ENCODE peak calls at places on chromosome 12, in four cellular contexts. L is neuronal stem cell, S is fibroblast of lung, I is mammary epithelial cell. K is an unnamed sample.

GRCh38 chr12:75487310-75487709 is 6.8 kb downstream of the GLIPR1 start:
- DNase-seq in S (no peak), L (no peak), I (no peak), K (peak)

GRCh38 chr12:80019691-80020090 is 79.6 kb upstream of the OTOGL start:
- DNase-seq in L (no peak), S (no peak), I (no peak), K (no peak)

GRCh38 chr12:114858388-114859146 is 174.6 kb upstream of the TBX3 start:
- DNase-seq in L (no peak), I (peak), S (no peak), K (no peak)

GRCh38 chr12:78240827-78241226 is 410.1 kb downstream of the NAV3 start:
- DNase-seq in I (no peak), S (no peak), L (no peak), K (peak)

GRCh38 chr12:24172773-24173447 is 223.4 kb upstream of the SOX5 start:
- DNase-seq in S (no peak), L (no peak), I (no peak), K (no peak)

GRCh38 chr12:93536766-93537515 is 35.5 kb upstream of the SOCS2 start:
- DNase-seq in S (peak), L (no peak), I (no peak), K (no peak)

GRCh38 chr12:62426095-62426488 is 40.5 kb upstream of the MON2 start:
- DNase-seq in S (peak), I (no peak), L (no peak), K (no peak)

GRCh38 chr12:91173139-91173538 is 9.5 kb downstream of the DCN start:
- DNase-seq in I (no peak), L (no peak), S (no peak), K (no peak)

GRCh38 chr12:16573652-16574077 is 32.3 kb downstream of the LMO3 start:
- DNase-seq in L (peak), S (no peak), I (no peak), K (peak)

DNA sequence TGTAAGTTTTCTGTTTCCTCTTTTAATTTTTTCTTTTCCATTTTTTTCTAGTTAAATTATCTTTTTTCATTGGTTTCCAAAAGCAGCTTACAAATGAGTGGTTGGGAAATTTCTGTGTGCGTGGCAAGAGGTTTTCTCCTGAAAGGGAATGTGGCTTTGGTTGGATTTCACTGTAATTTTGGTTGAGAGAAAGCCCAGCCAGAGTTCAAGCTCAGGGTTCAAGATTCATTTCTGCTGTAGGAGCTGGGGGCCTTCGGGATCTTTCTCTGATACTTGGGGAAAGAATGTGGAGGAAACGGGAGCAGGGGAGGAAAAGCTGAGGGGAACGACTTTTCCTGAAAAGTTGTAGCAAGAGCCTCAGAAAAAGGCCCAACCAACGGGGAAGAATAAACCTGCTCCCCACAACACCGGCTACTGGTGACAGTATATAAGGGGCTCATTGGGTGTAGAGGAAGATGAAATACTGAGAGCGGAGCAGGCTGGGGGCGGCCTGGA is 1.8 kb downstream of the HOXC10 start:
- DNase-seq in I (no peak), L (no peak), S (no peak), K (no peak)
- H3K9ac ChIP-seq in I (no peak), L (no peak), S (no peak), K (no peak)

GRCh38 chr12:47158792-47159191 is 79.0 kb upstream of the AMIGO2 start:
- DNase-seq in L (no peak), S (peak), I (no peak), K (no peak)
- H3K4me2 ChIP-seq in L (no peak), S (no peak), I (no peak), K (no peak)

DNA sequence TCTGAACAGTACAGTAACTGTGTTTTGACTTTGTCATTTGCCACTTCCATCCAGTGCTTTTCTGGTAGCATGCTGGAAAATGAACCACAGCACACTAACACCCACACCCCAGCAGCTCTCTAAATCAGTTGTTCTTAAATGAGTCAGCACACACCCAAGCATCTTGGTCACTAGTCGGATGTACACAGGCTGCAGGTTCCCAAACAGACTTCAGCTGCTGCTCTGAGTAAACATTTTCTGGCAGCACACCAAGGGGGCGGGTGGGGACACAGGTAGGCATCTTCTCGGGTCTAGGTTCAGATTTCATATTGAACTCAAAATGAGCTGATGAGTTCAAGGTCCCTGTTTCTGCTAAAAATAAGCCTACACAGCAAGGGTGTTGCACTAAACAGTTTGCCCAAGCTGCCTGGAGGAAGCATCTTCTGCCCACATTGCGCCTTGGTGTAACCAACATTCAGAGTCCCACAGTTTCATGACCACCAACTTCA is 39.8 kb downstream of the IFNG start:
- DNase-seq in L (no peak), S (peak), I (peak), K (no peak)
- H3K27ac ChIP-seq in L (no peak), S (no peak), I (no peak), K (no peak)

GRCh38 chr12:117053050-117053400 is 46.2 kb downstream of the TESC start:
- DNase-seq in L (no peak), S (no peak), I (no peak), K (no peak)
- H3K9ac ChIP-seq in L (no peak), S (no peak), I (no peak), K (no peak)

GRCh38 chr12:49232940-49233841 is 31.7 kb upstream of the TUBA1C start:
- DNase-seq in S (peak), I (no peak), L (peak), K (peak)
- H3K4me2 ChIP-seq in S (peak), I (no peak), L (no peak), K (peak)

GRCh38 chr12:6085841-6086240 is 38.6 kb downstream of the VWF start:
- DNase-seq in L (no peak), I (no peak), S (no peak), K (no peak)

GRCh38 chr12:6086316-6086715 is 38.2 kb downstream of the VWF start:
- DNase-seq in S (no peak), L (no peak), I (no peak), K (no peak)

GRCh38 chr12:6090786-6091185 is 33.7 kb downstream of the VWF start:
- DNase-seq in S (peak), L (no peak), I (no peak), K (no peak)

GRCh38 chr12:6091786-6092566 is 32.5 kb downstream of the VWF start:
- DNase-seq in I (no peak), L (no peak), S (no peak), K (no peak)

GRCh38 chr12:6089041-6089823 is 35.2 kb downstream of the VWF start:
- DNase-seq in S (peak), I (peak), L (no peak), K (no peak)
- H3K27ac ChIP-seq in S (no peak), I (no peak), L (no peak), K (no peak)

GRCh38 chr12:40011775-40012129 is 94.1 kb downstream of the SLC2A13 start:
- DNase-seq in L (no peak), S (no peak), I (no peak), K (no peak)

GRCh38 chr12:40012709-40013108 is 93.2 kb downstream of the SLC2A13 start:
- DNase-seq in L (no peak), S (no peak), I (no peak), K (no peak)

GRCh38 chr12:40013847-40014246 is 92.0 kb downstream of the SLC2A13 start:
- DNase-seq in S (no peak), L (no peak), I (no peak), K (no peak)

GRCh38 chr12:40013292-40013691 is 92.6 kb downstream of the SLC2A13 start:
- DNase-seq in I (no peak), S (no peak), L (no peak), K (no peak)

DNA sequence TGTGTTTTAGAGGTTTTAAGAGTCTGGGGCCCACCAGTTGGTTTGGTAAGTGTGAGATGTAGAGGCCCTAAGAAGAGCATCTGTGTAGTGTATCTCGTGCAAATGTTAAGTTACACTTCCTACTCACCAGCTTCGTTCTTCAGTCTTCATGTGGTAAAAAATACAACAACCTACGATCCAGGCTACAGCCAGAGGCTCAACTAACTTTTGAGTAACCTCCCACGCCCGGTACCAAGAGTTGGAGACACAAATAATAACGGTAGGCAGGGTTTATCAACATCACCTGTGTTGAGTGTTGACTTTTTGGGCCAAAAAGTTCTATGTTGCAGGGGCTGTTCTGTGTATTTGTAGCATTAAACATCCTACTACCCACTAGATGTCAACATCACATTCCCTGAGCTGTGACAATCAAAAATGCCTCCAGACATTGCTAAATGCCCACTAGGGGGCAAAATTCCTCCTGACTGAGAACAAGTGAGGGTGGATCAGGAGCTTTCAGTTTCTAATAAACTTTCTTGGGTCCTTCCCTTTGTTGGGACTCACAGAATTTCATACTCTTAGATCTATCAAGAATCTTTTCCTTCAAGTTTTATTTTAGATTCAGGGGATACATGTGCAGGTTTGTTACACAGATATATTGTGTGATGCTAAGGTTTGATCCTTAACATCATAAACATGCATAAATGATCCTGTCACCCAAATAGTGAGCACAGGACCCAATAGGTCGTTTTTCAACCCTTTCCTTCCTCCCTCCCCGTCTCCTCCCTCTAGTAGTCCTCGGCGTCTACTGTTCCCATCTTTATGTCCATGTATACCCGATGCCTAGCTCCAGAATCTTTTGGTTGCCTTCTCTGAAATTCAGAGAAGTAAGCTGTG is 94.7 kb downstream of the SLC2A13 start:
- DNase-seq in L (peak), S (peak), I (peak), K (peak)
- H3K9ac ChIP-seq in L (no peak), S (no peak), I (no peak), K (no peak)

DNA sequence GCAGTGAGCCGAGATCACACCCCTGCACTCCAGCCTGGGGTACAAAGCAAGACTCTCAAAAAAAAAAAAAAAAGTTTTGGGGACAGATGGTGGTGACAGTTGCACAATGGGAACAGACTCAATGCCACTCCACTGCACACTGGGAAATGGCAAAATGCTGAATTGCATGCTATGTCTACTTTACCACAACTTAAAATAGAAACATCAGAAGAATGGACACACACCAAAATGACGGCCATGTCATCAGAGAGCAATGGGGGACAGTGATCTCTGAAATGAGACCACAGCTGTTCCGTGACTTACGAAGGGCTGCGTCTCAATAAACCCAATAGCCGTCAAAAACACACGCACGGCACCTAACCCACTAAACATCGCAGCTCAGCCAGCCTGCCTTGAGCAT is 13.7 kb downstream of the DDX54 start:
- DNase-seq in I (no peak), L (no peak), S (no peak), K (no peak)
- H3K4me2 ChIP-seq in I (no peak), L (no peak), S (no peak), K (no peak)

GRCh38 chr12:11741434-11742092 is 92.1 kb downstream of the ETV6 start:
- DNase-seq in L (no peak), S (peak), I (peak), K (no peak)
- H3K27ac ChIP-seq in L (no peak), S (no peak), I (no peak), K (no peak)

DNA sequence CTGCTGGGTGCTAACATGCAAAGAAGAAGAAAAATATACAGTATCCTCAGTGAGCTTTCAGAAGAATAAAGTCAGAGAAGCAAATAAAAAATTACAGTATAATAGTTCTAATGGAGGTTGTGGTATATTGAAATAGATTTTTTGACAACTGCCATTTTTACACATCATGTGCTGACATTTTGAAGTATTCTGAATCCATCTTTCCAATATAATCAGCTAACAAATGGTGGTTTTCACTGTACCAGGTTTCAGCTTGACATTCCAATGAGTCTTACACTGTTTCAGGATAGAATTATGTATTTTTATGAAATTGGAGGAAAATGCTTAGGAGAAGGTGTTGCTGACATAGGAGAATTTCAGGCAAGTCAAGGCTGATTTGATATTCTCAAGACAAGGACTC is 26.3 kb upstream of the TBC1D30 start:
- DNase-seq in I (no peak), L (no peak), S (no peak), K (no peak)
- H3K9ac ChIP-seq in I (no peak), L (no peak), S (no peak), K (no peak)

K was measured in neural progenitor cell.